ENCODE peak calls at places on chromosomes 11 and 22, in ten cellular contexts. One of them, this sample, is unnamed.

GRCh38 chr11:65651589-65652510 is 10.9 kb downstream of the RELA start:
- DNase-seq in LoVo: peak; percentile 73
- DNase-seq in NCI-H774: no peak
- DNase-seq in activated T-cell treated with anti-CD3 and anti-CD28 coated beads, Interleukin-2, amount 50 U/mL, for 1 hour: peak; percentile 47
- DNase-seq in cardiac fibroblast: peak; percentile 52
- DNase-seq in NCI-H1105: no peak
- DNase-seq in activated T-helper 1 cell treated with Interleukin-2 at 50 U/mL for 16 hours: no peak
- DNase-seq in frontal cortex: no peak
- DNase-seq in body of pancreas: peak; percentile 69
- DNase-seq in stimulated activated CD8-positive, alpha-beta memory T cell treated with anti-CD3 and anti-CD28 coated beads, Interleukin-7, amount 100 ng/mL, for 24 hours: no peak
- DNase-seq in this sample: peak; percentile 69

GRCh38 chr22:42635531-42635930 is 4.9 kb downstream of the ATP5MGL start:
- DNase-seq in LoVo: peak; percentile 90
- DNase-seq in NCI-H774: no peak
- DNase-seq in activated T-cell treated with anti-CD3 and anti-CD28 coated beads, Interleukin-2, amount 50 U/mL, for 1 hour: no peak
- DNase-seq in cardiac fibroblast: peak; percentile 92
- DNase-seq in NCI-H1105: no peak
- DNase-seq in activated T-helper 1 cell treated with Interleukin-2 at 50 U/mL for 16 hours: no peak
- DNase-seq in frontal cortex: no peak
- DNase-seq in body of pancreas: no peak
- DNase-seq in stimulated activated CD8-positive, alpha-beta memory T cell treated with anti-CD3 and anti-CD28 coated beads, Interleukin-7, amount 100 ng/mL, for 24 hours: no peak
- DNase-seq in this sample: peak; percentile 70

GRCh38 chr11:6297831-6298230 is 22.5 kb downstream of the CAVIN3 start:
- DNase-seq in LoVo: no peak
- DNase-seq in NCI-H774: no peak
- DNase-seq in activated T-cell treated with anti-CD3 and anti-CD28 coated beads, Interleukin-2, amount 50 U/mL, for 1 hour: no peak
- DNase-seq in cardiac fibroblast: peak; percentile 25
- DNase-seq in NCI-H1105: no peak
- DNase-seq in activated T-helper 1 cell treated with Interleukin-2 at 50 U/mL for 16 hours: no peak
- DNase-seq in frontal cortex: no peak
- DNase-seq in body of pancreas: no peak
- DNase-seq in stimulated activated CD8-positive, alpha-beta memory T cell treated with anti-CD3 and anti-CD28 coated beads, Interleukin-7, amount 100 ng/mL, for 24 hours: no peak
- DNase-seq in this sample: no peak

GRCh38 chr11:35463211-35463810 is 44.0 kb upstream of the SLC1A2 start:
- DNase-seq in LoVo: no peak
- DNase-seq in NCI-H774: no peak
- DNase-seq in activated T-cell treated with anti-CD3 and anti-CD28 coated beads, Interleukin-2, amount 50 U/mL, for 1 hour: no peak
- DNase-seq in cardiac fibroblast: no peak
- DNase-seq in NCI-H1105: no peak
- DNase-seq in activated T-helper 1 cell treated with Interleukin-2 at 50 U/mL for 16 hours: no peak
- DNase-seq in frontal cortex: no peak
- DNase-seq in body of pancreas: no peak
- DNase-seq in stimulated activated CD8-positive, alpha-beta memory T cell treated with anti-CD3 and anti-CD28 coated beads, Interleukin-7, amount 100 ng/mL, for 24 hours: no peak
- DNase-seq in this sample: no peak

GRCh38 chr11:130778026-130778425 is 138.3 kb downstream of the SNX19 start:
- DNase-seq in LoVo: no peak
- DNase-seq in NCI-H774: no peak
- DNase-seq in activated T-cell treated with anti-CD3 and anti-CD28 coated beads, Interleukin-2, amount 50 U/mL, for 1 hour: no peak
- DNase-seq in cardiac fibroblast: no peak
- DNase-seq in NCI-H1105: no peak
- DNase-seq in activated T-helper 1 cell treated with Interleukin-2 at 50 U/mL for 16 hours: no peak
- DNase-seq in frontal cortex: no peak
- DNase-seq in body of pancreas: no peak
- DNase-seq in stimulated activated CD8-positive, alpha-beta memory T cell treated with anti-CD3 and anti-CD28 coated beads, Interleukin-7, amount 100 ng/mL, for 24 hours: no peak
- DNase-seq in this sample: no peak

GRCh38 chr11:27475622-27476021 is 3.0 kb upstream of the LGR4 start:
- DNase-seq in LoVo: no peak
- DNase-seq in NCI-H774: no peak
- DNase-seq in activated T-cell treated with anti-CD3 and anti-CD28 coated beads, Interleukin-2, amount 50 U/mL, for 1 hour: no peak
- DNase-seq in cardiac fibroblast: no peak
- DNase-seq in NCI-H1105: no peak
- DNase-seq in activated T-helper 1 cell treated with Interleukin-2 at 50 U/mL for 16 hours: no peak
- DNase-seq in frontal cortex: no peak
- DNase-seq in body of pancreas: no peak
- DNase-seq in stimulated activated CD8-positive, alpha-beta memory T cell treated with anti-CD3 and anti-CD28 coated beads, Interleukin-7, amount 100 ng/mL, for 24 hours: no peak
- DNase-seq in this sample: no peak

GRCh38 chr11:83056204-83056603 is 15.5 kb downstream of the RAB30 start:
- DNase-seq in LoVo: no peak
- DNase-seq in NCI-H774: no peak
- DNase-seq in activated T-cell treated with anti-CD3 and anti-CD28 coated beads, Interleukin-2, amount 50 U/mL, for 1 hour: no peak
- DNase-seq in cardiac fibroblast: peak; percentile 51
- DNase-seq in NCI-H1105: no peak
- DNase-seq in activated T-helper 1 cell treated with Interleukin-2 at 50 U/mL for 16 hours: no peak
- DNase-seq in frontal cortex: no peak
- DNase-seq in body of pancreas: no peak
- DNase-seq in stimulated activated CD8-positive, alpha-beta memory T cell treated with anti-CD3 and anti-CD28 coated beads, Interleukin-7, amount 100 ng/mL, for 24 hours: no peak
- DNase-seq in this sample: no peak

GRCh38 chr11:1208361-1209261 is 14.3 kb upstream of the MUC5B start:
- DNase-seq in LoVo: no peak
- DNase-seq in NCI-H774: no peak
- DNase-seq in activated T-cell treated with anti-CD3 and anti-CD28 coated beads, Interleukin-2, amount 50 U/mL, for 1 hour: no peak
- DNase-seq in cardiac fibroblast: no peak
- DNase-seq in NCI-H1105: no peak
- DNase-seq in activated T-helper 1 cell treated with Interleukin-2 at 50 U/mL for 16 hours: no peak
- DNase-seq in frontal cortex: no peak
- DNase-seq in body of pancreas: peak; percentile 9
- DNase-seq in stimulated activated CD8-positive, alpha-beta memory T cell treated with anti-CD3 and anti-CD28 coated beads, Interleukin-7, amount 100 ng/mL, for 24 hours: no peak
- DNase-seq in this sample: no peak

GRCh38 chr22:25372000-25372595 is 152.7 kb downstream of the CRYBB2 start:
- DNase-seq in LoVo: no peak
- DNase-seq in NCI-H774: no peak
- DNase-seq in activated T-cell treated with anti-CD3 and anti-CD28 coated beads, Interleukin-2, amount 50 U/mL, for 1 hour: no peak
- DNase-seq in cardiac fibroblast: no peak
- DNase-seq in NCI-H1105: no peak
- DNase-seq in activated T-helper 1 cell treated with Interleukin-2 at 50 U/mL for 16 hours: no peak
- DNase-seq in frontal cortex: no peak
- DNase-seq in body of pancreas: no peak
- DNase-seq in stimulated activated CD8-positive, alpha-beta memory T cell treated with anti-CD3 and anti-CD28 coated beads, Interleukin-7, amount 100 ng/mL, for 24 hours: no peak
- DNase-seq in this sample: no peak

GRCh38 chr22:43126506-43127165 is 16.1 kb downstream of the BIK start:
- DNase-seq in LoVo: peak; percentile 68
- DNase-seq in NCI-H774: no peak
- DNase-seq in activated T-cell treated with anti-CD3 and anti-CD28 coated beads, Interleukin-2, amount 50 U/mL, for 1 hour: no peak
- DNase-seq in cardiac fibroblast: peak; percentile 85
- DNase-seq in NCI-H1105: no peak
- DNase-seq in activated T-helper 1 cell treated with Interleukin-2 at 50 U/mL for 16 hours: no peak
- DNase-seq in frontal cortex: no peak
- DNase-seq in body of pancreas: peak; percentile 43
- DNase-seq in stimulated activated CD8-positive, alpha-beta memory T cell treated with anti-CD3 and anti-CD28 coated beads, Interleukin-7, amount 100 ng/mL, for 24 hours: no peak
- DNase-seq in this sample: peak; percentile 57

GRCh38 chr22:46390652-46391301 is 55.3 kb downstream of the TRMU start:
- DNase-seq in LoVo: no peak
- DNase-seq in NCI-H774: peak; percentile 0
- DNase-seq in activated T-cell treated with anti-CD3 and anti-CD28 coated beads, Interleukin-2, amount 50 U/mL, for 1 hour: no peak
- DNase-seq in cardiac fibroblast: peak; percentile 61
- DNase-seq in NCI-H1105: no peak
- DNase-seq in activated T-helper 1 cell treated with Interleukin-2 at 50 U/mL for 16 hours: no peak
- DNase-seq in frontal cortex: peak; percentile 69
- DNase-seq in body of pancreas: peak; percentile 91
- DNase-seq in stimulated activated CD8-positive, alpha-beta memory T cell treated with anti-CD3 and anti-CD28 coated beads, Interleukin-7, amount 100 ng/mL, for 24 hours: no peak
- DNase-seq in this sample: peak; percentile 56

GRCh38 chr22:41021039-41021654 is 70.0 kb downstream of the RBX1 start:
- DNase-seq in LoVo: no peak
- DNase-seq in NCI-H774: no peak
- DNase-seq in activated T-cell treated with anti-CD3 and anti-CD28 coated beads, Interleukin-2, amount 50 U/mL, for 1 hour: peak; percentile 19
- DNase-seq in cardiac fibroblast: no peak
- DNase-seq in NCI-H1105: peak; percentile 3
- DNase-seq in activated T-helper 1 cell treated with Interleukin-2 at 50 U/mL for 16 hours: peak; percentile 1
- DNase-seq in frontal cortex: no peak
- DNase-seq in body of pancreas: peak; percentile 12
- DNase-seq in stimulated activated CD8-positive, alpha-beta memory T cell treated with anti-CD3 and anti-CD28 coated beads, Interleukin-7, amount 100 ng/mL, for 24 hours: no peak
- DNase-seq in this sample: no peak

GRCh38 chr11:119341222-119342022 is 739 bp upstream of the C1QTNF5 start:
- DNase-seq in LoVo: no peak
- DNase-seq in NCI-H774: no peak
- DNase-seq in activated T-cell treated with anti-CD3 and anti-CD28 coated beads, Interleukin-2, amount 50 U/mL, for 1 hour: no peak
- DNase-seq in cardiac fibroblast: no peak
- DNase-seq in NCI-H1105: no peak
- DNase-seq in activated T-helper 1 cell treated with Interleukin-2 at 50 U/mL for 16 hours: no peak
- DNase-seq in frontal cortex: no peak
- DNase-seq in body of pancreas: peak; percentile 55
- DNase-seq in stimulated activated CD8-positive, alpha-beta memory T cell treated with anti-CD3 and anti-CD28 coated beads, Interleukin-7, amount 100 ng/mL, for 24 hours: no peak
- DNase-seq in this sample: no peak

GRCh38 chr11:61955416-61956135 is 5.4 kb downstream of the BEST1 start:
- DNase-seq in LoVo: no peak
- DNase-seq in NCI-H774: no peak
- DNase-seq in activated T-cell treated with anti-CD3 and anti-CD28 coated beads, Interleukin-2, amount 50 U/mL, for 1 hour: peak; percentile 54
- DNase-seq in cardiac fibroblast: no peak
- DNase-seq in NCI-H1105: no peak
- DNase-seq in activated T-helper 1 cell treated with Interleukin-2 at 50 U/mL for 16 hours: no peak
- DNase-seq in frontal cortex: no peak
- DNase-seq in body of pancreas: no peak
- DNase-seq in stimulated activated CD8-positive, alpha-beta memory T cell treated with anti-CD3 and anti-CD28 coated beads, Interleukin-7, amount 100 ng/mL, for 24 hours: no peak
- DNase-seq in this sample: no peak

GRCh38 chr11:129023968-129024676 is 81.5 kb upstream of the TP53AIP1 start:
- DNase-seq in LoVo: peak; percentile 78
- DNase-seq in NCI-H774: peak; percentile 9
- DNase-seq in activated T-cell treated with anti-CD3 and anti-CD28 coated beads, Interleukin-2, amount 50 U/mL, for 1 hour: no peak
- DNase-seq in cardiac fibroblast: no peak
- DNase-seq in NCI-H1105: no peak
- DNase-seq in activated T-helper 1 cell treated with Interleukin-2 at 50 U/mL for 16 hours: no peak
- DNase-seq in frontal cortex: no peak
- DNase-seq in body of pancreas: peak; percentile 85
- DNase-seq in stimulated activated CD8-positive, alpha-beta memory T cell treated with anti-CD3 and anti-CD28 coated beads, Interleukin-7, amount 100 ng/mL, for 24 hours: no peak
- DNase-seq in this sample: peak; percentile 74

GRCh38 chr22:47064016-47064415 is 301.6 kb downstream of the TBC1D22A start:
- DNase-seq in LoVo: no peak
- DNase-seq in NCI-H774: no peak
- DNase-seq in activated T-cell treated with anti-CD3 and anti-CD28 coated beads, Interleukin-2, amount 50 U/mL, for 1 hour: no peak
- DNase-seq in cardiac fibroblast: no peak
- DNase-seq in NCI-H1105: no peak
- DNase-seq in activated T-helper 1 cell treated with Interleukin-2 at 50 U/mL for 16 hours: no peak
- DNase-seq in frontal cortex: no peak
- DNase-seq in body of pancreas: peak; percentile 40
- DNase-seq in stimulated activated CD8-positive, alpha-beta memory T cell treated with anti-CD3 and anti-CD28 coated beads, Interleukin-7, amount 100 ng/mL, for 24 hours: no peak
- DNase-seq in this sample: no peak

GRCh38 chr11:70742553-70743291 is 344.4 kb downstream of the CTTN start:
- DNase-seq in LoVo: no peak
- DNase-seq in NCI-H774: no peak
- DNase-seq in activated T-cell treated with anti-CD3 and anti-CD28 coated beads, Interleukin-2, amount 50 U/mL, for 1 hour: no peak
- DNase-seq in cardiac fibroblast: no peak
- DNase-seq in NCI-H1105: no peak
- DNase-seq in activated T-helper 1 cell treated with Interleukin-2 at 50 U/mL for 16 hours: no peak
- DNase-seq in frontal cortex: no peak
- DNase-seq in body of pancreas: peak; percentile 54
- DNase-seq in stimulated activated CD8-positive, alpha-beta memory T cell treated with anti-CD3 and anti-CD28 coated beads, Interleukin-7, amount 100 ng/mL, for 24 hours: no peak
- DNase-seq in this sample: peak; percentile 38